ENCODE peak calls at places on chromosomes 4 and X, in six cellular contexts. N, M, W, K, O and S are unnamed samples.

GRCh38 chrX:137565921-137566745 is at the start of gene ZIC3:
- DNase-seq in N (no peak), M (peak), W (no peak), K (no peak), O (no peak), S (no peak)

GRCh38 chrX:47623540-47624027 is 3.9 kb upstream of the SYN1 start:
- DNase-seq in N (peak), M (peak), W (peak), K (peak), O (no peak), S (no peak)

GRCh38 chr4:43277003-43277402 is 384.5 kb downstream of the GRXCR1 start:
- DNase-seq in N (no peak), M (no peak), W (no peak), K (peak), O (no peak), S (no peak)

GRCh38 chr4:212438-213174 is 88.3 kb downstream of the ZNF718 start:
- DNase-seq in N (no peak), M (peak), W (no peak), K (peak), O (no peak), S (peak)

GRCh38 chr4:46270986-46271596 is 118.8 kb downstream of the GABRA2 start:
- DNase-seq in N (peak), M (peak), W (peak), K (peak), O (peak), S (peak)

GRCh38 chrX:96700625-96701024 is 16.0 kb downstream of the DIAPH2 start:
- DNase-seq in N (no peak), M (no peak), W (no peak), K (no peak), O (no peak), S (no peak)

GRCh38 chr4:185992585-185992984 is 76.4 kb upstream of the TLR3 start:
- DNase-seq in N (no peak), M (no peak), W (no peak), K (no peak), O (no peak), S (no peak)

GRCh38 chrX:107935200-107935599 is 47.0 kb downstream of the TEX13B start:
- DNase-seq in N (peak), M (no peak), W (no peak), K (peak), O (no peak), S (no peak)

GRCh38 chr4:172892300-172892699 is 276.3 kb upstream of the GALNT7 start:
- DNase-seq in N (peak), M (no peak), W (no peak), K (peak), O (no peak), S (peak)

GRCh38 chr4:27518876-27519275 is 658.2 kb downstream of the STIM2 start:
- DNase-seq in N (no peak), M (no peak), W (no peak), K (no peak), O (no peak), S (no peak)

DNA sequence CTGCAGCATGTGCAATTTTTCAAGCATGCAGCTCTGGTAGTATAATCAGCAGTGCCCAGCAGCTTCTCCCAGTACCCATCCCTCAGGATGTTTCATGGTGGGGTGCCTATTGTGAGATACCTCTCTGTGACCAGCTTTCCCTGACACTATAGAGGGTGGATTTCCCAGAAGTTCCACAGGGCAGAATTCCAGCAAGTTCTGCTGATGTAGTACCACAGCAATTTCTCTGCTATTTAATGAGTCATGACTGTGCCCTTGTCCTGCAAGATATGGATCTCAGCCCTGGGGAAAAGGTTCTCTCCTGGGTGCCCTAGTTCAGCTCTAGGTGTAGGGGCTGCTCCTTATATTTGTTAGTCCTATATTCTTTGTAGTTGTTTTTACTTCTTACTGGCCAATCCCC is 174.8 kb downstream of the ENOX2 start:
- DNase-seq in N (no peak), M (no peak), W (no peak), K (peak), O (no peak), S (no peak)
- TF ChIP-seq SMC3 in N (no peak), M (no peak), W (no peak), K (no peak), O (no peak), S (no peak)

DNA sequence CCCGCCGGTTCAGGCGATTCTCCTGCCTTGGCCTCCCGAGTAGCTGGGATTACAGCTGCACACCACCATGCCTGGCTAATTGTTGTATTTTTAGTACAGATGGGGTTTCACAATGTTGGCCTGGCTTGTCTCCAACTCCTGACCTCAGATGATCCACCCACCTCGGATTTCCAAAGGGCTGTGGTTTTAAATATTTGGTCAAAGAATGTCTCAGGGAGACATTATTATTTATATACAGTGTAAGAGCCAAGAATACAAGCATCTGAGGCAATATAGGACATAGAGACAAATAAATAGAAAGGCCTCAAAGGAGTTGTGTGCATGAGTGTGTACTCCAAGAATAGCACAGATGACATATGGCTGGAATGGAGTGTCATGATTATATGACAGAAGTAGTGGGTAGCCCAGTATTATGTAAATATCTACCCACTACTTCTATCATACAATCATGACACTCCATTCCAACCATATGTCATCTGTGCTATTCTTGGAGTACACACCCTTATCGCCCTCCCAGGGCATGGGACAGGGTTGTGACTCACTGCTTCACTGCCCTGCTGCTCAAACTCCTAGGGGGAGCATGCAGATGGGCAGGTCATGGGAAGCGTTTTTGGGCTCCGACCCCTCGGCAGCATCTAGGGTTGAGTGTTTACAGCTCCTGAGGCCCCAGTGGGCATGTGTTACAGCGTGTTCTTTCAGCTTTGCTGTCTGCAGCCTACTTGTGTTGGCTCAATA is 1649.8 kb upstream of the PCDH10 start:
- DNase-seq in N (peak), M (no peak), W (no peak), K (peak), O (no peak), S (peak)
- TF ChIP-seq SMC3 in N (no peak), M (no peak), W (no peak), K (no peak), O (no peak), S (no peak)

GRCh38 chrX:40244116-40244515 is 146.4 kb upstream of the BCOR start:
- DNase-seq in N (no peak), M (no peak), W (no peak), K (no peak), O (no peak), S (no peak)

GRCh38 chrX:40244980-40245379 is 147.2 kb upstream of the BCOR start:
- DNase-seq in N (no peak), M (peak), W (no peak), K (peak), O (no peak), S (no peak)

GRCh38 chrX:40247382-40247781 is 149.6 kb upstream of the BCOR start:
- DNase-seq in N (no peak), M (no peak), W (no peak), K (no peak), O (no peak), S (no peak)

GRCh38 chrX:40243699-40244098 is 145.9 kb upstream of the BCOR start:
- DNase-seq in N (no peak), M (peak), W (no peak), K (no peak), O (no peak), S (no peak)

DNA sequence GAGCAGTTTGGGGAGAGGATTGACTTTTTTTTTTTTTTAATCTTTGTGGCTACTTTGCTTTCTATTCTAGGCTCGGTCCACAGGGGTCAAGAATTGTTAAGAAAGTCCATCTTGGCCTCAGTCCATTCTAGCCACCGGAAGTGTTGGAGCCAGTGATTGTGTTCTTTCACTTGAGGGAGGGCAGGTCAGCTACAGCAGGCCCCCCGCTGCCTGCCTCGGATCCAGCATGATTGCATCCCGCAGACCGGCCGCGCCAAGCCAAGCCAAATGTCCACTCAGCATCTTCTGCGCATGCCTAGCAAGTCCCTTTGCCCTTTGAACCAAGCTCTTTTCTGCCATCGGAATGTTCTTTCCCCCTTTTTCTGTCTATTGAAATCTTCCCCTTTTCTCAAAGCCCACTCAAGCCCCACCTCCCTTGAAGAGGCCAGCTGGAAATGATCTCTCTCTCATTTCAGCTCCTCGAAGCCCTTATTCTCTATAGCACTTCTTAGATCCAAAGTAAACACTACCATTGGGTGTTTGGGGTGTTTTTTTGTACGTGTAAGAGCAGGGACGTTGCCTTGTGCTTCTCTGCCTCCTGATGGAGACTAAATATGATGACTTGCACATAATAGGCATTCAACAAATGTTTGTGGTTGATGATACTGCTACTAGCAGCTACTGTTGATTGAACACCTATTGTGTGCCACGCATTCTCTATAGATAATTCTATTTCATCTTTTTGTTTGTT is 147.8 kb upstream of the BCOR start:
- DNase-seq in N (no peak), M (no peak), W (no peak), K (no peak), O (no peak), S (no peak)
- TF ChIP-seq SMC3 in N (no peak), M (no peak), W (no peak), K (no peak), O (no peak), S (no peak)

GRCh38 chr4:24477919-24478318 is 106.4 kb downstream of the DHX15 start:
- DNase-seq in N (no peak), M (peak), W (no peak), K (peak), O (no peak), S (no peak)
- TF ChIP-seq SMC3 in N (no peak), M (no peak), W (no peak), K (no peak), O (no peak), S (no peak)

GRCh38 chrX:18709833-18710232 is 2.4 kb downstream of the PPEF1 start:
- DNase-seq in N (peak), M (no peak), W (no peak), K (no peak), O (no peak), S (no peak)

GRCh38 chrX:18719852-18720251 is 12.4 kb downstream of the PPEF1 start:
- DNase-seq in N (no peak), M (no peak), W (no peak), K (no peak), O (no peak), S (no peak)

GRCh38 chrX:18714910-18715309 is 7.5 kb downstream of the PPEF1 start:
- DNase-seq in N (peak), M (no peak), W (no peak), K (no peak), O (no peak), S (no peak)
- TF ChIP-seq SMC3 in N (no peak), M (no peak), W (no peak), K (no peak), O (no peak), S (no peak)

GRCh38 chr4:37002625-37003024 is 241.9 kb upstream of the NWD2 start:
- DNase-seq in N (no peak), M (no peak), W (no peak), K (no peak), O (no peak), S (peak)

GRCh38 chr4:37008199-37008598 is 236.3 kb upstream of the NWD2 start:
- DNase-seq in N (peak), M (no peak), W (peak), K (no peak), O (no peak), S (no peak)
- TF ChIP-seq SMC3 in N (no peak), M (no peak), W (no peak), K (no peak), O (no peak), S (no peak)

GRCh38 chr4:3805731-3806130 is 39.5 kb downstream of the ADRA2C start:
- DNase-seq in N (no peak), M (no peak), W (no peak), K (no peak), O (no peak), S (no peak)

GRCh38 chr4:3803475-3803847 is 37.3 kb downstream of the ADRA2C start:
- DNase-seq in N (no peak), M (no peak), W (peak), K (no peak), O (no peak), S (no peak)

GRCh38 chr4:3805026-3805425 is 38.8 kb downstream of the ADRA2C start:
- DNase-seq in N (no peak), M (no peak), W (no peak), K (no peak), O (no peak), S (no peak)

GRCh38 chr4:3802571-3803474 is 36.6 kb downstream of the ADRA2C start:
- DNase-seq in N (no peak), M (no peak), W (peak), K (no peak), O (no peak), S (no peak)

DNA sequence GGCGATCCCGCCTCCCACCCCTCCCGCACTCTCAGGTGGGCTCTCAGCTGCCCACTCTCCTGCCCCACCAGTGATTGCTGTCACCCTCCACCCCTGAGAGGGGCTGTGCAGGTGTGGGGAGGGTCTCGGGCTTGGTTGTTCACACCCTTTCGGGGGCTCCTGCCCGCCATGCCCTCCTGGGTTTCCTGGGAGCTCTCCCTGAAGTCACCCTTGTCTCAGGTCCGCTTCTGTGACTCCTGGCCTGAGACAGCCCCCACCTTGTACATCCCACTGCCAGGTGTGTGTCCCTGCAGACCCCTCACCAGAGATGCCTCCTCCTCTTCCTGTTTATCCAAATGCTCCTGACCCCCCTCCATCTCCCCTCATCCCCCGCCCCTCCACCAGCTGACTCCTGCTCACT is 37.8 kb downstream of the ADRA2C start:
- DNase-seq in N (no peak), M (no peak), W (no peak), K (no peak), O (no peak), S (no peak)
- TF ChIP-seq SMC3 in N (no peak), M (no peak), W (no peak), K (no peak), O (no peak), S (no peak)

GRCh38 chr4:40612831-40613230 is 16.8 kb downstream of the RBM47 start:
- DNase-seq in N (no peak), M (no peak), W (no peak), K (no peak), O (no peak), S (no peak)
- TF ChIP-seq SMC3 in N (no peak), M (no peak), W (no peak), K (no peak), O (no peak), S (no peak)

DNA sequence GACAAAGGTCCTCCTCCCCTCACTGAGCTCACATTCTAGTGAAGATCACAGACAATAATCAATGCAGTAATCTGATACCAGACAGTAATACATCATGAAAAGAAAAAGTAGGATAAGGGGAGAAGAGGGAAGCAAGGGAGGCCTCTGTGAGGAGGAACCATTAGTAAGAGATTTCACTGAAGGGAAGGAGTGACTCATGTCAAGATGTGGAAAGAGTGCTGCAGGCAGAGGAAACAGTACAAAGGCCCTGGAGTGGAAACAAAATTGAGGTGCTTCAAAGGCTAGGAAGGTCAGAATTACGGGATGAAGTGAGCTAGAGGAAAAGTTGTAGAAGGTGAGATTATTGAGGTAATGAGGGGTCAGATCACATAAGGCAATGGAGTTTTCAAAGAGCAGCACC is 38.1 kb downstream of the LAMTOR3 start:
- DNase-seq in N (no peak), M (no peak), W (no peak), K (peak), O (no peak), S (no peak)
- TF ChIP-seq SMC3 in N (no peak), M (no peak), W (no peak), K (no peak), O (no peak), S (no peak)

GRCh38 chrX:69815063-69815462 is 199.2 kb downstream of the EDA start:
- DNase-seq in N (no peak), M (no peak), W (no peak), K (no peak), O (no peak), S (no peak)

DNA sequence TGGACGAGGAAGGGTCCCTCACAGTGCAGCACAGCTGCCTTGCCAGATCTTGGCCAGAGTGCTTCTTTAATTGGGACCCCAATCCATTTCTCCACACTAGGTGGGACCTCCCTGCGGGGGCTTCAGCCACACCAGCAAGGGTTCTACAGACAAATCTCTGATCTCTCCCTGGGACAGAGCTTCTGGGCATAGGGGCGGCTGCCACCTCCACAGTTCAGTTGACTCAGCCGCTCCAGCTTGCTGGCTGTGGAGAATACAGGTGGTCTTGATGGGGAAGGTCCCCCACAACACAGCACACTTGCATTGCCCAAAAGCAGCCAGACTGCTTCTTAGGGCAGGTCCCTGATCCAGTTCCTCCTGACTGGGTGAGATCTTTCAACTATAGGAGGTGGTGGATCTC is 199.6 kb downstream of the EDA start:
- DNase-seq in N (no peak), M (no peak), W (no peak), K (no peak), O (no peak), S (no peak)
- TF ChIP-seq SMC3 in N (no peak), M (no peak), W (no peak), K (no peak), O (no peak), S (no peak)